ENCODE peak calls at places on chromosomes 7 and 10, in five cellular contexts. N, I, S, O and P are unnamed samples.

GRCh38 chr7:37365405-37365804 is 83.3 kb downstream of the ELMO1 start:
- DNase-seq in N (no peak), I (no peak), S (no peak), O (no peak), P (no peak)

GRCh38 chr10:29395409-29395808 is 106.5 kb downstream of the LYZL1 start:
- DNase-seq in N (no peak), I (no peak), S (no peak), O (no peak), P (no peak)

GRCh38 chr10:5449823-5450222 is 37.5 kb downstream of the NET1 start:
- DNase-seq in N (no peak), I (no peak), S (no peak), O (no peak), P (no peak)

GRCh38 chr10:62056660-62057059 is 155.2 kb downstream of the ARID5B start:
- DNase-seq in N (no peak), I (no peak), S (no peak), O (no peak), P (no peak)

GRCh38 chr10:43296320-43296719 is 29.5 kb upstream of the RASGEF1A start:
- DNase-seq in N (peak; percentile 38), I (no peak), S (no peak), O (no peak), P (no peak)

GRCh38 chr7:28358423-28358868 is 53.9 kb upstream of the CREB5 start:
- DNase-seq in N (no peak), I (peak; percentile 31), S (no peak), O (no peak), P (no peak)

GRCh38 chr7:103752995-103753394 is 236.5 kb downstream of the RELN start:
- DNase-seq in N (no peak), I (no peak), S (no peak), O (no peak), P (no peak)

GRCh38 chr10:131453772-131454634 is 142.5 kb upstream of the TCERG1L start:
- DNase-seq in N (no peak), I (no peak), S (no peak), O (peak; percentile 66), P (no peak)

GRCh38 chr10:91541481-91541880 is 91.4 kb downstream of the PPP1R3C start:
- DNase-seq in N (no peak), I (no peak), S (no peak), O (no peak), P (no peak)

GRCh38 chr10:7134448-7134847 is 276.4 kb downstream of the SFMBT2 start:
- DNase-seq in N (no peak), I (no peak), S (no peak), O (no peak), P (no peak)

GRCh38 chr7:98548981-98549380 is 68.1 kb upstream of the NPTX2 start:
- DNase-seq in N (no peak), I (no peak), S (no peak), O (no peak), P (no peak)

GRCh38 chr10:70106958-70107791 is 25.4 kb downstream of the AIFM2 start:
- DNase-seq in N (no peak), I (no peak), S (peak; percentile 52), O (no peak), P (no peak)

GRCh38 chr10:105774881-105775280 is 1133.8 kb downstream of the SORCS3 start:
- DNase-seq in N (no peak), I (no peak), S (no peak), O (no peak), P (no peak)

GRCh38 chr7:80133361-80134104 is 1.1 kb upstream of the GNAI1 start:
- DNase-seq in N (no peak), I (no peak), S (no peak), O (no peak), P (no peak)

GRCh38 chr10:34960983-34961382 is 129.2 kb downstream of the CUL2 start:
- DNase-seq in N (no peak), I (no peak), S (peak; percentile 44), O (no peak), P (no peak)

GRCh38 chr10:58704226-58705200 is 191.8 kb downstream of the BICC1 start:
- DNase-seq in N (no peak), I (no peak), S (no peak), O (no peak), P (no peak)

GRCh38 chr7:73623798-73624668 is at the start of gene MLXIPL:
- DNase-seq in N (peak; percentile 80), I (peak; percentile 97), S (peak; percentile 84), O (peak; percentile 93), P (no peak)

GRCh38 chr10:110395350-110396283 is 90.9 kb upstream of the SMNDC1 start:
- DNase-seq in N (no peak), I (peak; percentile 79), S (no peak), O (peak; percentile 74), P (no peak)

GRCh38 chr10:132002004-132002403 is 20.3 kb upstream of the BNIP3 start:
- DNase-seq in N (no peak), I (no peak), S (no peak), O (no peak), P (no peak)

GRCh38 chr7:1434165-1434718 is 25.0 kb downstream of the MICALL2 start:
- DNase-seq in N (no peak), I (no peak), S (no peak), O (no peak), P (no peak)

GRCh38 chr10:69614130-69614529 is 15.9 kb upstream of the FAM241B start:
- DNase-seq in N (no peak), I (no peak), S (no peak), O (no peak), P (no peak)

GRCh38 chr7:158828343-158829020 is 827 bp downstream of the ESYT2 start:
- DNase-seq in N (no peak), I (no peak), S (peak; percentile 95), O (peak; percentile 56), P (no peak)

GRCh38 chr10:13348216-13349017 is at the start of gene SEPHS1:
- DNase-seq in N (peak; percentile 83), I (peak; percentile 82), S (peak; percentile 93), O (peak; percentile 71), P (no peak)

GRCh38 chr7:51024867-51025266 is 242.2 kb upstream of the GRB10 start:
- DNase-seq in N (no peak), I (no peak), S (no peak), O (no peak), P (no peak)

GRCh38 chr7:144763291-144763690 is 72.6 kb downstream of the TPK1 start:
- DNase-seq in N (no peak), I (no peak), S (no peak), O (no peak), P (no peak)

GRCh38 chr7:112790651-112790973 is 419 bp upstream of the TMEM168 start:
- DNase-seq in N (no peak), I (no peak), S (no peak), O (no peak), P (no peak)

GRCh38 chr7:103795787-103796186 is 193.7 kb downstream of the RELN start:
- DNase-seq in N (no peak), I (no peak), S (no peak), O (no peak), P (no peak)

GRCh38 chr10:110780704-110781103 is 91.0 kb upstream of the PDCD4 start:
- DNase-seq in N (no peak), I (no peak), S (no peak), O (no peak), P (no peak)

GRCh38 chr7:29976673-29977072 is 12.9 kb downstream of the SCRN1 start:
- DNase-seq in N (no peak), I (no peak), S (no peak), O (no peak), P (no peak)

GRCh38 chr10:32985781-32986350 is 27.8 kb upstream of the ITGB1 start:
- DNase-seq in N (no peak), I (no peak), S (no peak), O (no peak), P (no peak)
- TF ChIP-seq POLR2A in N (no peak), I (no peak), S (no peak), O (no peak), P (no peak)

GRCh38 chr10:125034671-125035070 is 92.7 kb downstream of the ZRANB1 start:
- DNase-seq in N (no peak), I (no peak), S (no peak), O (no peak), P (no peak)
- H3K27ac ChIP-seq in N (no peak overlapping the region), I (peak overlapping the region; percentile 92), S (no peak overlapping the region), O (no peak overlapping the region), P (no peak overlapping the region)

GRCh38 chr10:55283041-55283440 is 482.0 kb upstream of the PCDH15 start:
- DNase-seq in N (no peak), I (no peak), S (no peak), O (no peak), P (no peak)

DNA sequence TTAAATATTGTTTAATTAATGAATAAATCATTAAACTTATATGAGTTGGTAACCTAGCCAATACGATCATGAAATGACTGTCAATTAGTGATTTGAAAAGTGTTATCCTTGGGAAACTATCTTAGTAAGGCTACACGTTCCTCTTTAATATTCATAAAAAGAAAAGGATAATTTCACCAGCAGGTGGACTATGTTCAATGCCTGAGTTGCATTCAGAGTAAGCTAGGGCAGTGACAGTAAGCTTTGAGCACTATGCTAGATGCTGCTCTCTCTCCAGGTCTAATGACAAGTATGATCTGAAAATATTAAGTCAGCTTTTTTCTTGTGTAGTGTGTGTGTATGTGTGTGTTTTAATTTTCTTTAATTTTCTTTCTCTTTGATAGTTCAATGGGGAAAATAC is 486.3 kb upstream of the PCDH15 start:
- DNase-seq in N (no peak), I (no peak), S (no peak), O (no peak), P (no peak)
- TF ChIP-seq CTCF in N (no peak), I (no peak), S (no peak), O (no peak), P (no peak)

GRCh38 chr7:46972205-46972604 is 609.7 kb downstream of the TNS3 start:
- DNase-seq in N (no peak), I (no peak), S (no peak), O (no peak), P (no peak)

GRCh38 chr7:46963719-46964118 is 618.2 kb downstream of the TNS3 start:
- DNase-seq in N (no peak), I (no peak), S (no peak), O (no peak), P (no peak)

GRCh38 chr7:46970131-46970430 is 611.8 kb downstream of the TNS3 start:
- DNase-seq in N (no peak), I (no peak), S (no peak), O (no peak), P (no peak)

GRCh38 chr7:46970486-46970885 is 611.4 kb downstream of the TNS3 start:
- DNase-seq in N (no peak), I (no peak), S (no peak), O (no peak), P (no peak)

DNA sequence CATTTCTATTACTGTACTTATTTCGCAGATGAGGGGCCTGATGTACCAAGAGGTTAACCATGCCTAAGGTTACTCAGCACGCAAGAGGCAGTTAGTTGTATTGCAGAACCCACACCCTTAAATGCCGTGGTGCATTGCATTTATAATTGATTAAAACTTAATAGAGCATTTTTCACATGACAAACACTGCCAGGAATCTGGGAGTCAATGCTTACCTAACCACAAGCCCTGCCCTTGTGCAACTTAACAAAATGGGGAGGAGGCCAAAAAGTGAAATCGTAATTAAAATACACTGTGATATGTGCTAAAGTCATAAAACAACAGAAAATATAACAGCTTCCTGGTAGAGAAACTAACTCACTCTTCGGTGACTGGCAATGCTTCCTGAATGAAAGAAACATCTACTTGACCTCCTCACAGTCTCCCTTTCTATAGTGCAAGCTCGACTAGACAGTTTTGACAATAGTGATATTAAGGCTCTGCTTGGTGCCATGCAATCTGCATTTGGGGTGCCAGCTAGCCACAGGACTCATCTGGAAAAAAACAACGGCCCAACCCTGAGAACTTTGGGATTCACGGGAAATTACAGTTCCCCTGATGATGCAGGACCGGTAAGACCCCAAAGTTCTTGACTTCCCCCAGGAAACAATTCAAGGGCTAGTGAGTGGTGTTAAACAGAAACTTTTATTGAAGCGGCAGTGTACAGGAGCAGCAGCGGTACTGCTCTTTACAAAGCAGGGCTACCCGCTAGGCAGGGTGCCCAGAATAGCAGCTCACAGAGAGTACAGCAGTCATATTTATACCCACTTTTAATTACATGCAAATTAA is 612.4 kb downstream of the TNS3 start:
- DNase-seq in N (no peak), I (no peak), S (no peak), O (no peak), P (no peak)
- TF ChIP-seq POLR2A in N (no peak), I (no peak), S (no peak), O (no peak), P (no peak)